ENCODE peak calls at places on chromosome 10, in ten cellular contexts. X is amniotic stem cell; K is NCI-H1417; L is CD8-positive, alpha-beta memory T cell; N is GM06990; P is substantia nigra; A is IMR-90; F is GM04503; I is Ammon's horn; R is A549. W is an unnamed sample.

GRCh38 chr10:124725171-124725631 is 19.0 kb downstream of the FAM53B start:
- DNase-seq in X (no peak), K (no peak), L (no peak), N (no peak), P (no peak), A (no peak), F (no peak), I (no peak), R (no peak), W (no peak)

GRCh38 chr10:92123031-92123450 is 167.8 kb downstream of the CPEB3 start:
- DNase-seq in X (no peak), K (peak), L (no peak), N (no peak), P (no peak), A (no peak), F (no peak), I (peak), R (no peak), W (no peak)

GRCh38 chr10:2985729-2986232 is 81.6 kb upstream of the PFKP start:
- DNase-seq in X (no peak), K (peak), L (no peak), N (no peak), P (no peak), A (peak), F (no peak), I (no peak), R (peak), W (no peak)

GRCh38 chr10:129045658-129046057 is 421.4 kb upstream of the MGMT start:
- DNase-seq in X (no peak), K (no peak), L (no peak), N (no peak), P (no peak), A (no peak), F (no peak), I (no peak), R (no peak), W (no peak)

GRCh38 chr10:21953585-21954057 is 49.9 kb downstream of the DNAJC1 start:
- DNase-seq in X (peak), K (peak), L (no peak), N (peak), P (no peak), A (peak), F (no peak), I (peak), R (peak), W (peak)

GRCh38 chr10:92891885-92892705 is 43.8 kb downstream of the EXOC6 start:
- DNase-seq in X (peak), K (peak), L (no peak), N (no peak), P (no peak), A (peak), F (no peak), I (no peak), R (peak), W (peak)

GRCh38 chr10:90842710-90843109 is 15.1 kb downstream of the HTR7 start:
- DNase-seq in X (no peak), K (no peak), L (no peak), N (no peak), P (no peak), A (no peak), F (no peak), I (no peak), R (no peak), W (no peak)

GRCh38 chr10:32175629-32176028 is 119.4 kb upstream of the KIF5B start:
- DNase-seq in X (no peak), K (no peak), L (no peak), N (no peak), P (no peak), A (no peak), F (no peak), I (no peak), R (no peak), W (no peak)

GRCh38 chr10:58275908-58276307 is 6.9 kb downstream of the CISD1 start:
- DNase-seq in X (no peak), K (no peak), L (no peak), N (no peak), P (no peak), A (peak), F (no peak), I (no peak), R (no peak), W (no peak)

GRCh38 chr10:14658331-14659122 is 116.2 kb downstream of the FAM107B start:
- DNase-seq in X (peak), K (no peak), L (no peak), N (peak), P (no peak), A (peak), F (peak), I (no peak), R (peak), W (no peak)

GRCh38 chr10:14040787-14041631 is 289.7 kb downstream of the FRMD4A start:
- DNase-seq in X (no peak), K (no peak), L (no peak), N (peak), P (no peak), A (no peak), F (no peak), I (no peak), R (no peak), W (no peak)

GRCh38 chr10:115141254-115141653 is 48.1 kb downstream of the ATRNL1 start:
- DNase-seq in X (no peak), K (peak), L (no peak), N (no peak), P (no peak), A (peak), F (no peak), I (peak), R (no peak), W (no peak)

GRCh38 chr10:21849624-21850023 is 153.9 kb downstream of the DNAJC1 start:
- DNase-seq in X (no peak), K (peak), L (no peak), N (no peak), P (no peak), A (no peak), F (no peak), I (no peak), R (no peak), W (no peak)

GRCh38 chr10:79286318-79286951 is 60.8 kb upstream of the PPIF start:
- DNase-seq in X (no peak), K (peak), L (peak), N (peak), P (no peak), A (peak), F (no peak), I (peak), R (no peak), W (no peak)

GRCh38 chr10:60967854-60968484 is 24.0 kb upstream of the RHOBTB1 start:
- DNase-seq in X (no peak), K (no peak), L (no peak), N (no peak), P (no peak), A (no peak), F (no peak), I (no peak), R (no peak), W (no peak)

GRCh38 chr10:97442277-97442676 is 3.5 kb downstream of the EXOSC1 start:
- DNase-seq in X (no peak), K (no peak), L (no peak), N (no peak), P (no peak), A (no peak), F (no peak), I (no peak), R (no peak), W (no peak)

GRCh38 chr10:34522542-34522941 is 292.6 kb downstream of the PARD3 start:
- DNase-seq in X (no peak), K (no peak), L (no peak), N (no peak), P (no peak), A (peak), F (no peak), I (peak), R (peak), W (no peak)

GRCh38 chr10:71077796-71078453 is 134.4 kb upstream of the UNC5B start:
- DNase-seq in X (no peak), K (no peak), L (no peak), N (no peak), P (no peak), A (no peak), F (no peak), I (no peak), R (no peak), W (no peak)

GRCh38 chr10:51972733-51973346 is 273.4 kb upstream of the CSTF2T start:
- DNase-seq in X (no peak), K (no peak), L (no peak), N (no peak), P (no peak), A (peak), F (no peak), I (no peak), R (no peak), W (no peak)